ENCODE peak calls at places on chromosomes 11 and 22, in six cellular contexts. One of them, this sample, is unnamed. For H3K4me1, the result is how much of the 10 kb centered on the place peaks cover.

GRCh38 chr11:68816917-68817419 is 24.7 kb downstream of the CPT1A start:
- DNase-seq in IMR-90: no peak
- DNase-seq in heart left ventricle: no peak
- DNase-seq in uterus: no peak
- DNase-seq in Peyer's patch: no peak
- DNase-seq in right lobe of liver: no peak
- DNase-seq in this sample: no peak

GRCh38 chr11:134533511-134533910 is 121.5 kb upstream of the B3GAT1 start:
- DNase-seq in IMR-90: no peak
- DNase-seq in heart left ventricle: peak
- DNase-seq in uterus: peak
- DNase-seq in Peyer's patch: no peak
- DNase-seq in right lobe of liver: no peak
- DNase-seq in this sample: no peak

GRCh38 chr11:90803366-90803765 is 580.5 kb upstream of the CHORDC1 start:
- DNase-seq in IMR-90: no peak
- DNase-seq in heart left ventricle: no peak
- DNase-seq in uterus: no peak
- DNase-seq in Peyer's patch: no peak
- DNase-seq in right lobe of liver: no peak
- DNase-seq in this sample: no peak

GRCh38 chr11:72079776-72080325 is 491 bp downstream of the NUMA1 start:
- DNase-seq in IMR-90: no peak
- DNase-seq in heart left ventricle: no peak
- DNase-seq in uterus: no peak
- DNase-seq in Peyer's patch: peak
- DNase-seq in right lobe of liver: no peak
- DNase-seq in this sample: peak

GRCh38 chr22:46967445-46968358 is 205.3 kb downstream of the TBC1D22A start:
- DNase-seq in IMR-90: no peak
- DNase-seq in heart left ventricle: no peak
- DNase-seq in uterus: no peak
- DNase-seq in Peyer's patch: no peak
- DNase-seq in right lobe of liver: no peak
- DNase-seq in this sample: no peak

GRCh38 chr22:44497218-44497903 is 672 bp downstream of the RTL6 start:
- DNase-seq in IMR-90: peak
- DNase-seq in heart left ventricle: no peak
- DNase-seq in uterus: no peak
- DNase-seq in Peyer's patch: no peak
- DNase-seq in right lobe of liver: peak
- DNase-seq in this sample: peak

GRCh38 chr22:46958649-46959048 is 196.2 kb downstream of the TBC1D22A start:
- DNase-seq in IMR-90: no peak
- DNase-seq in heart left ventricle: no peak
- DNase-seq in uterus: no peak
- DNase-seq in Peyer's patch: no peak
- DNase-seq in right lobe of liver: no peak
- DNase-seq in this sample: no peak

GRCh38 chr11:60769273-60769672 is 12.6 kb downstream of the MS4A15 start:
- DNase-seq in IMR-90: no peak
- DNase-seq in heart left ventricle: no peak
- DNase-seq in uterus: no peak
- DNase-seq in Peyer's patch: no peak
- DNase-seq in right lobe of liver: no peak
- DNase-seq in this sample: no peak

GRCh38 chr11:95084509-95084908 is 5.1 kb upstream of the ENDOD1 start:
- DNase-seq in IMR-90: peak
- DNase-seq in heart left ventricle: no peak
- DNase-seq in uterus: no peak
- DNase-seq in Peyer's patch: no peak
- DNase-seq in right lobe of liver: no peak
- DNase-seq in this sample: peak

GRCh38 chr11:108223449-108224149 is 732 bp downstream of the ATM start:
- DNase-seq in IMR-90: peak
- DNase-seq in heart left ventricle: no peak
- DNase-seq in uterus: peak
- DNase-seq in Peyer's patch: no peak
- DNase-seq in right lobe of liver: no peak
- DNase-seq in this sample: no peak

GRCh38 chr22:27995801-27996528 is 76.9 kb upstream of the PITPNB start:
- DNase-seq in IMR-90: no peak
- DNase-seq in heart left ventricle: no peak
- DNase-seq in uterus: peak
- DNase-seq in Peyer's patch: no peak
- DNase-seq in right lobe of liver: peak
- DNase-seq in this sample: no peak

GRCh38 chr22:39731881-39732555 is 161.5 kb downstream of the CACNA1I start:
- DNase-seq in IMR-90: no peak
- DNase-seq in heart left ventricle: no peak
- DNase-seq in uterus: no peak
- DNase-seq in Peyer's patch: no peak
- DNase-seq in right lobe of liver: no peak
- DNase-seq in this sample: no peak

GRCh38 chr11:43738600-43739409 is 58.3 kb downstream of the HSD17B12 start:
- DNase-seq in IMR-90: peak
- DNase-seq in heart left ventricle: peak
- DNase-seq in uterus: peak
- DNase-seq in Peyer's patch: no peak
- DNase-seq in right lobe of liver: no peak
- DNase-seq in this sample: peak

GRCh38 chr11:105466582-105467228 is 143.2 kb upstream of the GRIA4 start:
- DNase-seq in IMR-90: peak
- DNase-seq in heart left ventricle: no peak
- DNase-seq in uterus: no peak
- DNase-seq in Peyer's patch: no peak
- DNase-seq in right lobe of liver: no peak
- DNase-seq in this sample: peak

GRCh38 chr11:104529916-104530315 is 366.0 kb upstream of the PDGFD start:
- DNase-seq in IMR-90: no peak
- DNase-seq in heart left ventricle: no peak
- DNase-seq in uterus: no peak
- DNase-seq in Peyer's patch: no peak
- DNase-seq in right lobe of liver: no peak
- DNase-seq in this sample: no peak

GRCh38 chr11:76845069-76845468 is 15.6 kb upstream of the ACER3 start:
- DNase-seq in IMR-90: no peak
- DNase-seq in heart left ventricle: no peak
- DNase-seq in uterus: no peak
- DNase-seq in Peyer's patch: no peak
- DNase-seq in right lobe of liver: no peak
- DNase-seq in this sample: no peak

GRCh38 chr11:111526501-111526900 is 11.9 kb downstream of the HOATZ start:
- DNase-seq in IMR-90: peak
- DNase-seq in heart left ventricle: no peak
- DNase-seq in uterus: no peak
- DNase-seq in Peyer's patch: no peak
- DNase-seq in right lobe of liver: no peak
- DNase-seq in this sample: no peak

GRCh38 chr11:45802531-45803317 is 2.2 kb upstream of the SLC35C1 start:
- DNase-seq in IMR-90: no peak
- DNase-seq in heart left ventricle: no peak
- DNase-seq in uterus: no peak
- DNase-seq in Peyer's patch: no peak
- DNase-seq in right lobe of liver: no peak
- DNase-seq in this sample: no peak

GRCh38 chr11:45800261-45800660 is 4.7 kb upstream of the SLC35C1 start:
- DNase-seq in IMR-90: no peak
- DNase-seq in heart left ventricle: no peak
- DNase-seq in uterus: no peak
- DNase-seq in Peyer's patch: no peak
- DNase-seq in right lobe of liver: no peak
- DNase-seq in this sample: no peak

GRCh38 chr11:45803981-45804805 is 756 bp upstream of the SLC35C1 start:
- DNase-seq in IMR-90: peak
- DNase-seq in heart left ventricle: peak
- DNase-seq in uterus: peak
- DNase-seq in Peyer's patch: peak
- DNase-seq in right lobe of liver: peak
- DNase-seq in this sample: peak

GRCh38 chr11:45799562-45799961 is 5.4 kb upstream of the SLC35C1 start:
- DNase-seq in IMR-90: no peak
- DNase-seq in heart left ventricle: no peak
- DNase-seq in uterus: no peak
- DNase-seq in Peyer's patch: no peak
- DNase-seq in right lobe of liver: no peak
- DNase-seq in this sample: no peak

GRCh38 chr11:45801723-45802315 is 3.1 kb upstream of the SLC35C1 start:
- DNase-seq in IMR-90: no peak
- DNase-seq in heart left ventricle: no peak
- DNase-seq in uterus: no peak
- DNase-seq in Peyer's patch: no peak
- DNase-seq in right lobe of liver: no peak
- DNase-seq in this sample: no peak
- H3K4me3 ChIP-seq in IMR-90: no peak
- H3K4me3 ChIP-seq in heart left ventricle: no peak
- H3K4me3 ChIP-seq in uterus: no peak
- H3K4me3 ChIP-seq in Peyer's patch: no peak
- H3K4me3 ChIP-seq in right lobe of liver: no peak
- H3K4me3 ChIP-seq in this sample: no peak

GRCh38 chr11:96242971-96243647 is 99.9 kb downstream of the MAML2 start:
- DNase-seq in IMR-90: peak
- DNase-seq in heart left ventricle: peak
- DNase-seq in uterus: peak
- DNase-seq in Peyer's patch: peak
- DNase-seq in right lobe of liver: peak
- DNase-seq in this sample: peak

GRCh38 chr11:96238563-96239166 is 104.3 kb downstream of the MAML2 start:
- DNase-seq in IMR-90: peak
- DNase-seq in heart left ventricle: no peak
- DNase-seq in uterus: no peak
- DNase-seq in Peyer's patch: no peak
- DNase-seq in right lobe of liver: no peak
- DNase-seq in this sample: no peak

GRCh38 chr11:96242191-96242845 is 100.7 kb downstream of the MAML2 start:
- DNase-seq in IMR-90: no peak
- DNase-seq in heart left ventricle: no peak
- DNase-seq in uterus: no peak
- DNase-seq in Peyer's patch: no peak
- DNase-seq in right lobe of liver: no peak
- DNase-seq in this sample: no peak

GRCh38 chr11:96237759-96238158 is 105.2 kb downstream of the MAML2 start:
- DNase-seq in IMR-90: no peak
- DNase-seq in heart left ventricle: no peak
- DNase-seq in uterus: no peak
- DNase-seq in Peyer's patch: no peak
- DNase-seq in right lobe of liver: no peak
- DNase-seq in this sample: no peak

DNA sequence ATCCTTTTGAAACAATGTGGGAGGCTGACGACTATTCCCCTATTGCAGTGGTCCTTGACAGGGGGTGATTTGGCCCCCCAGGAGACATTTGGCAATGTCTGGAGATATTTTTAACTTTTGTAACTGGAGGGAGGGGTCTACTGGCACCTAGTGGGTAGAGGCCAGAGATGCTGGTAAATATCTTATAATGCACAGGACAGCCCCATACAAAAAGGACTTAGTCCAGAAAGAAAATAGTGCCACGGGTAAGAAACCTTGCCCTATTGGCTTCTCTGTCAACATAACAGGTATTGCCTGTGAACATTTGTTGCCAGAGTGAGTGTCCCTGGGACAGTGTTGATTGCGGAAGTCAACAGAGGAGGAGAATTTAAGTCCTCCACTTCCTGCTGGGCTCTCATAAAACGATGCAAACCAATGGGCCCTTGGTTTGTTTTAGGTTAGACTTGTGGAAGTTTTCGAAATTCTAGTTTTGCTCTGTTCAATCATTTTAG is 101.6 kb downstream of the MAML2 start:
- DNase-seq in IMR-90: no peak
- DNase-seq in heart left ventricle: no peak
- DNase-seq in uterus: no peak
- DNase-seq in Peyer's patch: no peak
- DNase-seq in right lobe of liver: no peak
- DNase-seq in this sample: no peak
- H3K4me1 ChIP-seq in IMR-90: under half
- H3K4me1 ChIP-seq in heart left ventricle: under half
- H3K4me1 ChIP-seq in uterus: under half
- H3K4me1 ChIP-seq in Peyer's patch: under half
- H3K4me1 ChIP-seq in right lobe of liver: under half
- H3K4me1 ChIP-seq in this sample: under half

GRCh38 chr11:65859812-65860277 is 388 bp upstream of the MUS81 start:
- DNase-seq in IMR-90: no peak
- DNase-seq in heart left ventricle: no peak
- DNase-seq in uterus: no peak
- DNase-seq in Peyer's patch: peak
- DNase-seq in right lobe of liver: peak
- DNase-seq in this sample: no peak

GRCh38 chr11:65861165-65861505 is 902 bp downstream of the MUS81 start:
- DNase-seq in IMR-90: no peak
- DNase-seq in heart left ventricle: peak
- DNase-seq in uterus: peak
- DNase-seq in Peyer's patch: no peak
- DNase-seq in right lobe of liver: no peak
- DNase-seq in this sample: no peak

GRCh38 chr11:65859134-65859811 is 960 bp upstream of the MUS81 start:
- DNase-seq in IMR-90: peak
- DNase-seq in heart left ventricle: peak
- DNase-seq in uterus: peak
- DNase-seq in Peyer's patch: peak
- DNase-seq in right lobe of liver: peak
- DNase-seq in this sample: peak

GRCh38 chr11:65861533-65862183 is 1.4 kb downstream of the MUS81 start:
- DNase-seq in IMR-90: no peak
- DNase-seq in heart left ventricle: no peak
- DNase-seq in uterus: peak
- DNase-seq in Peyer's patch: peak
- DNase-seq in right lobe of liver: peak
- DNase-seq in this sample: no peak

GRCh38 chr11:65860278-65861164 is at the start of gene MUS81:
- DNase-seq in IMR-90: peak
- DNase-seq in heart left ventricle: peak
- DNase-seq in uterus: peak
- DNase-seq in Peyer's patch: peak
- DNase-seq in right lobe of liver: peak
- DNase-seq in this sample: peak
- TF ChIP-seq POLR2A in IMR-90: peak
- TF ChIP-seq POLR2A in heart left ventricle: peak
- TF ChIP-seq POLR2A in uterus: peak
- TF ChIP-seq POLR2A in Peyer's patch: peak
- TF ChIP-seq POLR2A in right lobe of liver: peak
- TF ChIP-seq POLR2A in this sample: peak

DNA sequence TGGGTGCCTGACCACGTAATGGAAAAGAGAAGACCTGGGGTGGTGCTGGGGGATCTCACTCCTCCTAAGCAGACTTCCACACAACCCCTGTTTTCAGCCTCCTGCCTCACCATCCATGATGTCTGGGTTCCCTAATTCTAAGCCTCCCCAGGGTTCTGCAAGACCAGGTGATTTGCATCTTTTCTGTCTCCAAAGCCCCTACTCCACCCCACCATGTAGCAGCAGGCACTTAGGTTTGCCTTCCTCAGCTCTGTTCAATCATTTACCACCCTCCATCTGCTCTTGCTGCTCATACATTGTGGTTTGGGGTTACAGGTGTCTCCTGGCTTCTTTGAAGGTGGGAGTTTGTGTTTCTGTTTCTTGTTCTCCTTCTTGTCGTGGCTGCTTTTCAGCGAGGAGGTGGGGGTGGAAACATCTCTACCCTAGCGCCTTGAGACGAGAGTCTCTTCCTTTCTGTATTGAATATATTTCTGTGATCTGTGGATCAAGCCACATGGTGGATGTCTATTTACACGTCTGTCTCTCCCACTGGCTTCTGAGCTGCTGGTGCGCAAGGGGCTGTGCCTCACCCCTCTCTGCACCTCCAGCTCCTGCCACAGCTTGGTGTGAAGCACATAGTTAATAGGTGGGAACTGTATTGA is 6.6 kb upstream of the SSTR3 start:
- DNase-seq in IMR-90: no peak
- DNase-seq in heart left ventricle: no peak
- DNase-seq in uterus: no peak
- DNase-seq in Peyer's patch: peak
- DNase-seq in right lobe of liver: no peak
- DNase-seq in this sample: no peak
- H3K4me3 ChIP-seq in IMR-90: no peak
- H3K4me3 ChIP-seq in heart left ventricle: no peak
- H3K4me3 ChIP-seq in uterus: no peak
- H3K4me3 ChIP-seq in Peyer's patch: no peak
- H3K4me3 ChIP-seq in right lobe of liver: no peak
- H3K4me3 ChIP-seq in this sample: no peak